ENCODE peak calls at places on chromosomes 4 and X, in nine cellular contexts. C is suprapubic skin; G is NB4; O is left ventricle myocardium inferior; B is cardiac muscle cell; Y is D721Med; M is RWPE1; D is activated CD8-positive, alpha-beta T cell treated with anti-CD3 and anti-CD28 coated beads for 36 hours; I is uterus. V is an unnamed sample.

GRCh38 chrX:109997786-109998452 is 5.0 kb upstream of the TMEM164 start:
- DNase-seq in C (no peak), G (no peak), O (no peak), B (no peak), Y (no peak), M (no peak), D (no peak), I (no peak), V (no peak)

GRCh38 chrX:106906361-106906760 is 3.2 kb upstream of the RIPPLY1 start:
- DNase-seq in C (no peak), G (no peak), O (no peak), B (peak), Y (no peak), M (no peak), D (no peak), I (no peak), V (no peak)

GRCh38 chr4:75895744-75896314 is 6.4 kb downstream of the PPEF2 start:
- DNase-seq in C (no peak), G (peak), O (no peak), B (peak), Y (no peak), M (peak), D (peak), I (no peak), V (no peak)

GRCh38 chr4:105651879-105652640 is 56.4 kb downstream of the INTS12 start:
- DNase-seq in C (no peak), G (no peak), O (no peak), B (no peak), Y (no peak), M (no peak), D (no peak), I (no peak), V (no peak)

GRCh38 chr4:107866726-107867125 is 42.0 kb downstream of the SGMS2 start:
- DNase-seq in C (no peak), G (no peak), O (no peak), B (no peak), Y (no peak), M (no peak), D (no peak), I (no peak), V (no peak)

GRCh38 chr4:83113429-83113786 is 1.1 kb downstream of the PLAC8 start:
- DNase-seq in C (no peak), G (peak), O (no peak), B (no peak), Y (no peak), M (no peak), D (peak), I (no peak), V (no peak)

GRCh38 chr4:40840985-40841571 is 91.3 kb downstream of the NSUN7 start:
- DNase-seq in C (no peak), G (peak), O (peak), B (peak), Y (no peak), M (peak), D (peak), I (peak), V (peak)

GRCh38 chrX:107659768-107660167 is 31.5 kb downstream of the PRPS1 start:
- DNase-seq in C (no peak), G (peak), O (no peak), B (peak), Y (no peak), M (peak), D (peak), I (no peak), V (no peak)

GRCh38 chrX:119150163-119151135 is 22.8 kb upstream of the KIAA1210 start:
- DNase-seq in C (peak), G (no peak), O (peak), B (no peak), Y (no peak), M (no peak), D (no peak), I (peak), V (no peak)

GRCh38 chr4:16025268-16025667 is 58.6 kb downstream of the PROM1 start:
- DNase-seq in C (no peak), G (no peak), O (no peak), B (no peak), Y (no peak), M (no peak), D (no peak), I (no peak), V (no peak)

GRCh38 chrX:9351112-9351511 is 113.7 kb upstream of the TBL1X start:
- DNase-seq in C (no peak), G (no peak), O (no peak), B (no peak), Y (no peak), M (no peak), D (no peak), I (no peak), V (no peak)

GRCh38 chrX:144801786-144802185 is 445.5 kb upstream of the SPANXN1 start:
- DNase-seq in C (no peak), G (no peak), O (no peak), B (no peak), Y (no peak), M (peak), D (no peak), I (no peak), V (no peak)

GRCh38 chr4:62402088-62402806 is 1202.1 kb downstream of the ADGRL3 start:
- DNase-seq in C (no peak), G (no peak), O (no peak), B (no peak), Y (no peak), M (no peak), D (no peak), I (no peak), V (no peak)

GRCh38 chr4:181701911-181702310 is 541.3 kb upstream of the TENM3 start:
- DNase-seq in C (no peak), G (no peak), O (no peak), B (peak), Y (no peak), M (no peak), D (no peak), I (no peak), V (no peak)

GRCh38 chr4:143337600-143338287 is 1.1 kb downstream of the GAB1 start:
- DNase-seq in C (no peak), G (peak), O (peak), B (peak), Y (no peak), M (no peak), D (peak), I (peak), V (peak)

GRCh38 chr4:173707658-173708415 is 177.8 kb upstream of the HAND2 start:
- DNase-seq in C (no peak), G (no peak), O (no peak), B (no peak), Y (no peak), M (no peak), D (no peak), I (no peak), V (no peak)

GRCh38 chr4:108303488-108304177 is 134.9 kb upstream of the LEF1 start:
- DNase-seq in C (no peak), G (no peak), O (no peak), B (no peak), Y (no peak), M (peak), D (no peak), I (no peak), V (no peak)

GRCh38 chr4:71830497-71831178 is 46.8 kb upstream of the GC start:
- DNase-seq in C (no peak), G (no peak), O (no peak), B (no peak), Y (no peak), M (no peak), D (no peak), I (no peak), V (no peak)

GRCh38 chr4:112213091-112213490 is 18.5 kb upstream of the AP1AR start:
- DNase-seq in C (no peak), G (peak), O (no peak), B (no peak), Y (no peak), M (no peak), D (no peak), I (no peak), V (no peak)

GRCh38 chrX:148380107-148380506 is 120.3 kb upstream of the AFF2 start:
- DNase-seq in C (no peak), G (peak), O (no peak), B (no peak), Y (no peak), M (no peak), D (peak), I (no peak), V (no peak)

GRCh38 chr4:69894221-69894620 is 34.3 kb upstream of the SULT1E1 start:
- DNase-seq in C (no peak), G (no peak), O (no peak), B (no peak), Y (no peak), M (no peak), D (no peak), I (no peak), V (no peak)

GRCh38 chr4:179372242-179372641 is 1930.0 kb upstream of the AGA start:
- DNase-seq in C (no peak), G (no peak), O (no peak), B (no peak), Y (no peak), M (no peak), D (no peak), I (no peak), V (no peak)

GRCh38 chr4:183175631-183176232 is 76.7 kb downstream of the WWC2 start:
- DNase-seq in C (no peak), G (no peak), O (no peak), B (peak), Y (no peak), M (no peak), D (no peak), I (no peak), V (no peak)

GRCh38 chr4:38760915-38761314 is 21.9 kb downstream of the TLR10 start:
- DNase-seq in C (no peak), G (peak), O (no peak), B (no peak), Y (no peak), M (no peak), D (no peak), I (no peak), V (no peak)

GRCh38 chr4:1856920-1857699 is 1.2 kb upstream of the LETM1 start:
- DNase-seq in C (no peak), G (no peak), O (no peak), B (peak), Y (no peak), M (peak), D (no peak), I (no peak), V (peak)

GRCh38 chr4:157312702-157313101 is 92.2 kb downstream of the GRIA2 start:
- DNase-seq in C (no peak), G (no peak), O (no peak), B (no peak), Y (no peak), M (no peak), D (no peak), I (no peak), V (no peak)

GRCh38 chr4:55078987-55079386 is 46.4 kb downstream of the KDR start:
- DNase-seq in C (no peak), G (no peak), O (peak), B (no peak), Y (no peak), M (no peak), D (no peak), I (peak), V (no peak)

GRCh38 chr4:82823062-82823461 is 24.5 kb upstream of the SCD5 start:
- DNase-seq in C (no peak), G (no peak), O (no peak), B (no peak), Y (no peak), M (no peak), D (no peak), I (no peak), V (no peak)

GRCh38 chrX:136694491-136695087 is 46.6 kb downstream of the CD40LG start:
- DNase-seq in C (no peak), G (peak), O (no peak), B (peak), Y (no peak), M (peak), D (peak), I (no peak), V (no peak)

GRCh38 chrX:96752776-96753175 is 68.1 kb downstream of the DIAPH2 start:
- DNase-seq in C (no peak), G (no peak), O (no peak), B (no peak), Y (no peak), M (no peak), D (no peak), I (no peak), V (no peak)

GRCh38 chrX:119606508-119607389 is 525 bp upstream of the NKRF start:
- DNase-seq in C (no peak), G (no peak), O (no peak), B (no peak), Y (no peak), M (no peak), D (peak), I (no peak), V (no peak)

GRCh38 chrX:9832811-9833210 is 46.6 kb downstream of the SHROOM2 start:
- DNase-seq in C (no peak), G (peak), O (no peak), B (no peak), Y (no peak), M (no peak), D (no peak), I (no peak), V (no peak)

GRCh38 chrX:19990225-19990518 is 689 bp downstream of the BCLAF3 start:
- DNase-seq in C (no peak), G (peak), O (no peak), B (no peak), Y (no peak), M (peak), D (no peak), I (no peak), V (no peak)

GRCh38 chrX:108097380-108097779 is 5.8 kb downstream of the ATG4A start:
- DNase-seq in C (no peak), G (no peak), O (no peak), B (no peak), Y (no peak), M (no peak), D (no peak), I (no peak), V (no peak)

GRCh38 chrX:135009057-135009605 is 13.2 kb downstream of the RTL8B start:
- DNase-seq in C (no peak), G (peak), O (no peak), B (no peak), Y (no peak), M (no peak), D (no peak), I (no peak), V (no peak)

GRCh38 chr4:8232748-8233147 is 33.7 kb downstream of the SH3TC1 start:
- DNase-seq in C (no peak), G (no peak), O (no peak), B (no peak), Y (no peak), M (no peak), D (no peak), I (no peak), V (no peak)

GRCh38 chr4:83010111-83010521 is 507 bp downstream of the LIN54 start:
- DNase-seq in C (no peak), G (peak), O (no peak), B (peak), Y (no peak), M (peak), D (peak), I (no peak), V (no peak)

GRCh38 chr4:3745886-3746656 is 20.1 kb upstream of the ADRA2C start:
- DNase-seq in C (no peak), G (no peak), O (no peak), B (no peak), Y (no peak), M (peak), D (no peak), I (no peak), V (no peak)

GRCh38 chrX:131747173-131747572 is 203.3 kb downstream of the OR13H1 start:
- DNase-seq in C (no peak), G (no peak), O (no peak), B (no peak), Y (peak), M (no peak), D (no peak), I (peak), V (no peak)
- TF ChIP-seq CTCF in C (no peak), G (no peak), O (no peak), B (no peak), Y (no peak), M (no peak), D (no peak), I (peak), V (no peak)

GRCh38 chrX:17328837-17329236 is 46.2 kb upstream of the NHS start:
- DNase-seq in C (no peak), G (no peak), O (no peak), B (no peak), Y (no peak), M (no peak), D (no peak), I (no peak), V (no peak)

GRCh38 chrX:17323397-17323796 is 51.6 kb upstream of the NHS start:
- DNase-seq in C (no peak), G (no peak), O (no peak), B (no peak), Y (no peak), M (no peak), D (no peak), I (no peak), V (no peak)
- TF ChIP-seq CTCF in C (no peak), G (peak), O (no peak), B (no peak), Y (peak), M (no peak), D (no peak), I (no peak), V (no peak)

DNA sequence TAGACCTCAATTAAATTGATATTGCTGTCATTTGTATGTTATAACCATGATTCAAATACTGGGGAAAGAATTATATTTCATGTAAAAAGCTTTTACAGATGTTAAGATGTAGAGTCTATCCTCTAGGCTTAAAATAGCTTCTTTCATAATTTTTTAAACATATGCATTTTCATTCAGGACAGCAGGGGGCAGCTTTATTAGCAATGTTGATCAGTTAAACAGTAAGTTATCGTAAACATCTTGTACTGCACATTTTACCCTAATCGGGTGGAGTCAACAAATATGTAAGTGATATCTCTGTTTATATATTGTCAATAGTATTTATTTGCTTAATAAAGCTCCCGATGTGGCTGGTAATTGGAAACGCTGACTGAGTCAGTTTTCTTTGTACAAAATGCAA is 142.5 kb upstream of the MED14 start:
- DNase-seq in C (no peak), G (peak), O (no peak), B (no peak), Y (no peak), M (no peak), D (no peak), I (no peak), V (no peak)
- TF ChIP-seq CTCF in C (peak), G (peak), O (peak), B (peak), Y (peak), M (no peak), D (peak), I (peak), V (peak)

DNA sequence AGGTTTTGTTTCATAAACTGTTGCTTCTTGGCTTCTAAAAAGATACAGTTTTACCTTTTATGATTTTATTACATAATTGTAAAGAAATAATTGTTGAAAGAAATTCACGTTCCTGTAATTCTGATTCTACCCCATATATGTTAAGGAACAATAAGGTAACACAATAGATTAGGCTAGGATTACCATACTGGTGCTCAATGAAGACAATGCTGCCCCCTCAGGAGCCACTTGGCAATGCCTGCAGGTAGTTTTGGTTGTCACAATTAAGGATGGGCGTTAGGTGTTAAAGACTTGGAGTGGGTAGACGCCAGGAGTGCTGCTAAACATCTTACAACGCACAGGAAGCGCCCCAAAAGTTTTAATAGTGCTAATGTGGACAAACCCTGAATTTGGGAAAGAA is 133.2 kb downstream of the NLGN4X start:
- DNase-seq in C (no peak), G (peak), O (no peak), B (no peak), Y (no peak), M (no peak), D (peak), I (no peak), V (no peak)
- TF ChIP-seq CTCF in C (no peak), G (peak), O (no peak), B (no peak), Y (peak), M (no peak), D (no peak), I (no peak), V (no peak)

DNA sequence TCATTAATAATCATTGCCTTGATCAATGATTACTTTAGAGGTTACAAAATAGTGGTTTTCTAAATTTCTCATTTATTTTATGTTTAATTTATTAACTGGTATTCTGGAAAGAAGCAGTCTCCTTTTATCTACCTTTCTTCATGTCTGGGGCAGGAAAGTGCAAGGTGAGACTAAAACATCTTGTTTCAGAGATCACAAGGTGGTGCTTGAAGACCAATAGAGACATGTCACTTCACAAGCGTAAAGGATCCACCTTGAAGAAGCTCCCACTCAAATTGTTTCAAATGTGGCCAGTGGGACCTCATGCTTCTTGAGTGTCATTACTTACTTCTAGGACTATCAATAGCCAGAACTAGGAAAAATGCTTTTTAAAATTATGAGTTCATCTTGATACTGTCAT is 1568.7 kb downstream of the RPA4 start:
- DNase-seq in C (no peak), G (no peak), O (no peak), B (no peak), Y (no peak), M (no peak), D (no peak), I (no peak), V (no peak)
- TF ChIP-seq CTCF in C (no peak), G (no peak), O (no peak), B (no peak), Y (peak), M (no peak), D (no peak), I (no peak), V (no peak)

GRCh38 chr4:5030152-5030668 is 11.0 kb upstream of the CYTL1 start:
- DNase-seq in C (no peak), G (peak), O (no peak), B (no peak), Y (no peak), M (no peak), D (no peak), I (no peak), V (no peak)
- TF ChIP-seq CTCF in C (no peak), G (no peak), O (no peak), B (no peak), Y (no peak), M (no peak), D (no peak), I (no peak), V (no peak)

GRCh38 chrX:12383196-12383595 is 244.9 kb downstream of the FRMPD4 start:
- DNase-seq in C (no peak), G (peak), O (no peak), B (no peak), Y (no peak), M (no peak), D (no peak), I (no peak), V (no peak)
- TF ChIP-seq CTCF in C (no peak), G (peak), O (no peak), B (peak), Y (no peak), M (no peak), D (no peak), I (no peak), V (no peak)